ENCODE peak calls at places on chromosomes 16 and 17, in five cellular contexts. W is CD8-positive, alpha-beta T cell; V is A673; Y is uterus; A is tibial nerve. C is an unnamed sample.

GRCh38 chr16:30395155-30395991 is at the start of gene ZNF48:
- DNase-seq in Y (peak; percentile 86), W (peak; percentile 64), A (peak; percentile 62), V (peak; percentile 93), C (peak; percentile 89)

GRCh38 chr16:2170587-2171435 is 15.2 kb downstream of the TRAF7 start:
- DNase-seq in V (no peak), W (no peak), Y (no peak), A (no peak), C (no peak)

GRCh38 chr16:49127103-49127502 is 154.5 kb downstream of the CBLN1 start:
- DNase-seq in A (no peak), Y (no peak), W (no peak), V (peak; percentile 5), C (no peak)

GRCh38 chr16:77297996-77298637 is 98.9 kb downstream of the SYCE1L start:
- DNase-seq in Y (no peak), W (no peak), V (no peak), A (no peak), C (no peak)

GRCh38 chr16:19068237-19068815 is 912 bp downstream of the COQ7 start:
- DNase-seq in Y (no peak), V (no peak), W (no peak), A (no peak), C (peak; percentile 64)

GRCh38 chr16:47142469-47143328 is 1.0 kb downstream of the NETO2 start:
- DNase-seq in A (no peak), Y (no peak), W (peak; percentile 15), V (peak; percentile 60), C (no peak)

GRCh38 chr17:5014357-5014756 is 16.6 kb downstream of the KIF1C start:
- DNase-seq in V (no peak), Y (no peak), A (no peak), W (no peak), C (no peak)

GRCh38 chr16:86921289-86921688 is 342.9 kb downstream of the FOXL1 start:
- DNase-seq in V (no peak), W (no peak), Y (no peak), A (no peak), C (no peak)

GRCh38 chr17:17048106-17048505 is 5.8 kb downstream of the MPRIP start:
- DNase-seq in V (no peak), A (no peak), Y (peak; percentile 3), W (no peak), C (peak; percentile 2)

GRCh38 chr16:424623-425081 is 797 bp upstream of the RAB11FIP3 start:
- DNase-seq in Y (peak; percentile 65), W (no peak), A (no peak), V (peak; percentile 60), C (no peak)

GRCh38 chr16:25692734-25693508 is 1.2 kb downstream of the HS3ST4 start:
- DNase-seq in Y (no peak), W (no peak), V (peak; percentile 35), A (no peak), C (no peak)

GRCh38 chr17:40295471-40296457 is 8.1 kb downstream of the CDC6 start:
- DNase-seq in A (no peak), V (no peak), Y (no peak), W (no peak), C (no peak)

GRCh38 chr17:80593171-80593570 is 48.5 kb downstream of the RPTOR start:
- DNase-seq in A (no peak), W (no peak), V (no peak), Y (no peak), C (no peak)

GRCh38 chr17:45096141-45096540 is 35.0 kb downstream of the NMT1 start:
- DNase-seq in A (no peak), Y (no peak), W (no peak), V (peak; percentile 15), C (no peak)

GRCh38 chr17:57562231-57562630 is 182.9 kb downstream of the CCDC182 start:
- DNase-seq in V (no peak), W (no peak), Y (no peak), A (no peak), C (no peak)

GRCh38 chr17:69608808-69609494 is 194.5 kb downstream of the MAP2K6 start:
- DNase-seq in W (no peak), A (no peak), V (no peak), Y (no peak), C (peak; percentile 67)

GRCh38 chr17:20092292-20092867 is 83.2 kb downstream of the SPECC1 start:
- DNase-seq in Y (no peak), V (no peak), W (no peak), A (no peak), C (no peak)

GRCh38 chr17:17128476-17129075 is 77.6 kb downstream of the PLD6 start:
- DNase-seq in V (no peak), Y (no peak), A (no peak), W (no peak), C (no peak)

GRCh38 chr16:80664226-80664625 is 123.4 kb downstream of the DYNLRB2 start:
- DNase-seq in V (no peak), W (no peak), Y (no peak), A (no peak), C (no peak)

GRCh38 chr16:22092143-22092933 is at the start of gene VWA3A:
- DNase-seq in Y (no peak), V (no peak), W (no peak), A (no peak), C (no peak)

GRCh38 chr17:71081666-71082065 is 912.3 kb downstream of the KCNJ2 start:
- DNase-seq in Y (no peak), W (no peak), V (no peak), A (no peak), C (no peak)

GRCh38 chr16:2966043-2966802 is 2.1 kb downstream of the KREMEN2 start:
- DNase-seq in V (no peak), A (no peak), Y (no peak), W (no peak), C (no peak)

GRCh38 chr17:39996162-39996561 is 15.6 kb downstream of the PSMD3 start:
- DNase-seq in A (no peak), W (no peak), V (no peak), Y (no peak), C (no peak)

GRCh38 chr16:57721356-57721755 is 14.2 kb upstream of the KATNB1 start:
- DNase-seq in Y (no peak), V (no peak), W (no peak), A (no peak), C (no peak)

GRCh38 chr16:57722651-57723050 is 12.9 kb upstream of the KATNB1 start:
- DNase-seq in V (no peak), A (no peak), W (no peak), Y (no peak), C (no peak)

GRCh38 chr16:57721765-57722499 is 13.6 kb upstream of the KATNB1 start:
- DNase-seq in A (no peak), Y (no peak), W (no peak), V (no peak), C (no peak)

GRCh38 chr16:57723170-57723569 is 12.4 kb upstream of the KATNB1 start:
- DNase-seq in Y (no peak), V (no peak), A (no peak), W (no peak), C (no peak)

GRCh38 chr16:57720142-57720575 is 15.4 kb upstream of the KATNB1 start:
- DNase-seq in Y (no peak), V (peak; percentile 19), W (peak; percentile 50), A (no peak), C (no peak)
- H3K9me3 ChIP-seq in Y (no peaks in the 10 kb centered on the region), V (no peaks in the 10 kb centered on the region), W (no peaks in the 10 kb centered on the region), A (no peaks in the 10 kb centered on the region), C (no peaks in the 10 kb centered on the region)

GRCh38 chr17:4006745-4007211 is 42.5 kb upstream of the ATP2A3 start:
- DNase-seq in Y (no peak), A (no peak), V (no peak), W (no peak), C (peak; percentile 56)
- TF ChIP-seq CTCF in Y (no peak), A (no peak), V (no peak), W (no peak), C (no peak)

GRCh38 chr17:27158390-27158789 is 135.5 kb upstream of the WSB1 start:
- DNase-seq in Y (no peak), A (no peak), V (no peak), W (no peak), C (no peak)
- H3K9me3 ChIP-seq in Y (no peaks in the 10 kb centered on the region), A (no peaks in the 10 kb centered on the region), V (no peaks in the 10 kb centered on the region), W (no peaks in the 10 kb centered on the region), C (no peaks in the 10 kb centered on the region)

GRCh38 chr17:81703747-81704654 is 834 bp downstream of the MRPL12 start:
- DNase-seq in V (no peak), Y (no peak), W (peak; percentile 11), A (no peak), C (no peak)

GRCh38 chr17:81700353-81701287 is 2.5 kb upstream of the MRPL12 start:
- DNase-seq in V (no peak), A (no peak), Y (no peak), W (no peak), C (no peak)

GRCh38 chr17:81697261-81698044 is 5.7 kb upstream of the MRPL12 start:
- DNase-seq in W (no peak), V (no peak), Y (no peak), A (no peak), C (no peak)

GRCh38 chr17:81702934-81703746 is at the start of gene MRPL12:
- DNase-seq in Y (peak; percentile 92), W (peak; percentile 89), V (peak; percentile 97), A (peak; percentile 82), C (peak; percentile 94)

DNA sequence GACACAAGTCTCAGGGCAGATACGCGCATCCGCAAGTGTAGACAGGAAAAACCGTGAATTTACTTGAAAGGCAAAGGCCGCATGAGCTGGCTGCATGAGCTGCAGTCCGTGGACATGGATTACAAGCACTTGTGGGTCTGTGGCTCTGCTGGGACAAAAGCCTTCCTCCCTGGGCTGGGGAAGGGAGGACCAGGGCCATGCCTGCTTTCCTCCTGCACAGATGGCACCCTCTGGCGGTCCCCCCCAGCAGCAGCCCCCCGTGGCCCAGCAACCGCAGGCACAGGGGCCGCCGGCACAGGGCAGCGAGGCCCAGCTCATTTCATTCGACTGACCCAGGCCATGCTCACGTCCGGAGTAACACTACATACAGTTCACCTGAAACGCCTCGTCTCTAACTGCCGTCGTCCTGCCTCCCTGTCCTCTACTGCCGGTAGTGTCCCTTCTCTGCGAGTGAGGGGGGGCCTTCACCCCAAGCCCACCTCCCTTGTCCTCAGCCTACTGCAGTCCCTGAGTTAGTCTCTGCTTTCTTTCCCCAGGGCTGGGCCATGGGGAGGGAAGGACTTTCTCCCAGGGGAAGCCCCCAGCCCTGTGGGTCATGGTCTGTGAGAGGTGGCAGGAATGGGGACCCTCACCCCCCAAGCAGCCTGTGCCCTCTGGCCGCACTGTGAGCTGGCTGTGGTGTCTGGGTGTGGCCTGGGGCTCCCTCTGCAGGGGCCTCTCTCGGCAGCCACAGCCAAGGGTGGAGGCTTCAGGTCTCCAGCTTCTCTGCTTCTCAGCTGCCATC is 1.7 kb upstream of the MRPL12 start:
- DNase-seq in W (no peak), A (no peak), V (no peak), Y (no peak), C (no peak)
- TF ChIP-seq CTCF in W (no peak), A (no peak), V (peak; percentile 9), Y (no peak), C (no peak)

GRCh38 chr16:11681526-11681925 is 13.3 kb downstream of the SNN start:
- DNase-seq in Y (peak; percentile 13), A (no peak), V (no peak), W (no peak), C (peak; percentile 5)
- H3K9me3 ChIP-seq in Y (no peaks in the 10 kb centered on the region), A (no peaks in the 10 kb centered on the region), V (no peaks in the 10 kb centered on the region), W (no peaks in the 10 kb centered on the region), C (no peaks in the 10 kb centered on the region)